ENCODE peak calls at places on chromosomes 12 and 14, in four cellular contexts. One of them, this sample, is unnamed.

GRCh38 chr12:114623737-114624136 is 60.2 kb downstream of the TBX3 start:
- DNase-seq in DND-41: no peak
- DNase-seq in pancreas: no peak
- DNase-seq in mammary epithelial cell: no peak
- DNase-seq in this sample: no peak

GRCh38 chr14:54653764-54654469 is 87.0 kb downstream of the SAMD4A start:
- DNase-seq in mammary epithelial cell: peak; percentile 55
- DNase-seq in pancreas: no peak
- DNase-seq in DND-41: no peak
- DNase-seq in this sample: peak; percentile 43

GRCh38 chr14:95685978-95686922 is at the start of gene TCL1B:
- DNase-seq in pancreas: no peak
- DNase-seq in DND-41: no peak
- DNase-seq in mammary epithelial cell: no peak
- DNase-seq in this sample: no peak

GRCh38 chr14:40630471-40630870 is 976.2 kb upstream of the LRFN5 start:
- DNase-seq in mammary epithelial cell: no peak
- DNase-seq in DND-41: no peak
- DNase-seq in pancreas: no peak
- DNase-seq in this sample: no peak

GRCh38 chr12:3295648-3296408 is 195.2 kb upstream of the PRMT8 start:
- DNase-seq in mammary epithelial cell: no peak
- DNase-seq in DND-41: no peak
- DNase-seq in pancreas: no peak
- DNase-seq in this sample: peak; percentile 49

GRCh38 chr14:39232554-39233415 is 930 bp upstream of the MIA2 start:
- DNase-seq in pancreas: no peak
- DNase-seq in mammary epithelial cell: peak; percentile 43
- DNase-seq in DND-41: no peak
- DNase-seq in this sample: no peak

GRCh38 chr14:92472860-92473259 is 40.7 kb upstream of the RIN3 start:
- DNase-seq in DND-41: no peak
- DNase-seq in mammary epithelial cell: peak; percentile 53
- DNase-seq in pancreas: no peak
- DNase-seq in this sample: no peak

GRCh38 chr12:131260251-131260905 is 306.7 kb downstream of the ADGRD1 start:
- DNase-seq in pancreas: no peak
- DNase-seq in mammary epithelial cell: no peak
- DNase-seq in DND-41: no peak
- DNase-seq in this sample: no peak

GRCh38 chr12:19410639-19411184 is 28.6 kb upstream of the AEBP2 start:
- DNase-seq in DND-41: no peak
- DNase-seq in mammary epithelial cell: no peak
- DNase-seq in pancreas: no peak
- DNase-seq in this sample: no peak

GRCh38 chr14:89000007-89000942 is 175.8 kb downstream of the TTC8 start:
- DNase-seq in DND-41: peak; percentile 39
- DNase-seq in pancreas: peak; percentile 27
- DNase-seq in mammary epithelial cell: peak; percentile 93
- DNase-seq in this sample: no peak

GRCh38 chr14:68248481-68249255 is 429.1 kb downstream of the RAD51B start:
- DNase-seq in mammary epithelial cell: peak; percentile 35
- DNase-seq in DND-41: peak; percentile 23
- DNase-seq in pancreas: peak; percentile 40
- DNase-seq in this sample: peak; percentile 69

GRCh38 chr12:58378038-58378437 is 436.7 kb downstream of the ATP23 start:
- DNase-seq in DND-41: no peak
- DNase-seq in pancreas: no peak
- DNase-seq in mammary epithelial cell: no peak
- DNase-seq in this sample: no peak

GRCh38 chr12:13701502-13701901 is 279.9 kb downstream of the GRIN2B start:
- DNase-seq in mammary epithelial cell: no peak
- DNase-seq in DND-41: no peak
- DNase-seq in pancreas: no peak
- DNase-seq in this sample: no peak

GRCh38 chr12:43789941-43790340 is 16.2 kb downstream of the TWF1 start:
- DNase-seq in pancreas: no peak
- DNase-seq in mammary epithelial cell: no peak
- DNase-seq in DND-41: no peak
- DNase-seq in this sample: no peak

GRCh38 chr14:37202812-37203211 is 5.1 kb downstream of the MIPOL1 start:
- DNase-seq in DND-41: no peak
- DNase-seq in pancreas: no peak
- DNase-seq in mammary epithelial cell: peak; percentile 27
- DNase-seq in this sample: no peak

GRCh38 chr12:76927170-76927784 is 48.5 kb upstream of the CSRP2 start:
- DNase-seq in DND-41: peak; percentile 46
- DNase-seq in mammary epithelial cell: peak; percentile 25
- DNase-seq in pancreas: no peak
- DNase-seq in this sample: no peak

GRCh38 chr12:127108360-127109215 is 1158.4 kb upstream of the TMEM132C start:
- DNase-seq in mammary epithelial cell: peak; percentile 60
- DNase-seq in pancreas: peak; percentile 24
- DNase-seq in DND-41: peak; percentile 49
- DNase-seq in this sample: peak; percentile 38

GRCh38 chr12:123951467-123951866 is 21.2 kb downstream of the CCDC92 start:
- DNase-seq in DND-41: no peak
- DNase-seq in pancreas: no peak
- DNase-seq in mammary epithelial cell: no peak
- DNase-seq in this sample: no peak

GRCh38 chr14:35897616-35898111 is 71.5 kb downstream of the BRMS1L start:
- DNase-seq in DND-41: peak; percentile 11
- DNase-seq in pancreas: no peak
- DNase-seq in mammary epithelial cell: no peak
- DNase-seq in this sample: no peak

GRCh38 chr14:38336298-38336697 is 80.4 kb upstream of the CLEC14A start:
- DNase-seq in pancreas: no peak
- DNase-seq in mammary epithelial cell: no peak
- DNase-seq in DND-41: no peak
- DNase-seq in this sample: no peak

GRCh38 chr14:30874120-30874998 is at the start of gene COCH:
- DNase-seq in pancreas: peak; percentile 18
- DNase-seq in mammary epithelial cell: no peak
- DNase-seq in DND-41: no peak
- DNase-seq in this sample: no peak

GRCh38 chr12:105986779-105987686 is 151.7 kb downstream of the NUAK1 start:
- DNase-seq in mammary epithelial cell: peak; percentile 61
- DNase-seq in pancreas: no peak
- DNase-seq in DND-41: no peak
- DNase-seq in this sample: no peak

GRCh38 chr12:57620936-57621496 is 9.8 kb downstream of the ARHGEF25 start:
- DNase-seq in mammary epithelial cell: no peak
- DNase-seq in DND-41: no peak
- DNase-seq in pancreas: no peak
- DNase-seq in this sample: no peak

GRCh38 chr12:124126950-124127349 is 153.9 kb downstream of the ZNF664 start:
- DNase-seq in mammary epithelial cell: no peak
- DNase-seq in DND-41: no peak
- DNase-seq in pancreas: no peak
- DNase-seq in this sample: no peak

GRCh38 chr12:85658236-85658635 is 178.0 kb downstream of the RASSF9 start:
- DNase-seq in mammary epithelial cell: no peak
- DNase-seq in pancreas: no peak
- DNase-seq in DND-41: no peak
- DNase-seq in this sample: no peak

GRCh38 chr12:103444983-103445382 is 50.8 kb downstream of the C12orf42 start:
- DNase-seq in mammary epithelial cell: no peak
- DNase-seq in DND-41: no peak
- DNase-seq in pancreas: no peak
- DNase-seq in this sample: no peak

GRCh38 chr14:52025310-52025709 is 36.0 kb downstream of the RTRAF start:
- DNase-seq in DND-41: no peak
- DNase-seq in pancreas: no peak
- DNase-seq in mammary epithelial cell: peak; percentile 69
- DNase-seq in this sample: no peak

GRCh38 chr14:103702497-103703432 is 12.5 kb downstream of the XRCC3 start:
- DNase-seq in mammary epithelial cell: no peak
- DNase-seq in pancreas: no peak
- DNase-seq in DND-41: no peak
- DNase-seq in this sample: no peak

GRCh38 chr12:304815-305214 is 42.2 kb upstream of the SLC6A13 start:
- DNase-seq in pancreas: no peak
- DNase-seq in DND-41: no peak
- DNase-seq in mammary epithelial cell: no peak
- DNase-seq in this sample: no peak

GRCh38 chr14:68523994-68524725 is 268.7 kb downstream of the ZFP36L1 start:
- DNase-seq in pancreas: no peak
- DNase-seq in mammary epithelial cell: no peak
- DNase-seq in DND-41: no peak
- DNase-seq in this sample: no peak

GRCh38 chr12:2640709-2641108 is 154.1 kb upstream of the FKBP4 start:
- DNase-seq in DND-41: no peak
- DNase-seq in pancreas: peak; percentile 26
- DNase-seq in mammary epithelial cell: peak; percentile 91
- DNase-seq in this sample: peak; percentile 83

DNA sequence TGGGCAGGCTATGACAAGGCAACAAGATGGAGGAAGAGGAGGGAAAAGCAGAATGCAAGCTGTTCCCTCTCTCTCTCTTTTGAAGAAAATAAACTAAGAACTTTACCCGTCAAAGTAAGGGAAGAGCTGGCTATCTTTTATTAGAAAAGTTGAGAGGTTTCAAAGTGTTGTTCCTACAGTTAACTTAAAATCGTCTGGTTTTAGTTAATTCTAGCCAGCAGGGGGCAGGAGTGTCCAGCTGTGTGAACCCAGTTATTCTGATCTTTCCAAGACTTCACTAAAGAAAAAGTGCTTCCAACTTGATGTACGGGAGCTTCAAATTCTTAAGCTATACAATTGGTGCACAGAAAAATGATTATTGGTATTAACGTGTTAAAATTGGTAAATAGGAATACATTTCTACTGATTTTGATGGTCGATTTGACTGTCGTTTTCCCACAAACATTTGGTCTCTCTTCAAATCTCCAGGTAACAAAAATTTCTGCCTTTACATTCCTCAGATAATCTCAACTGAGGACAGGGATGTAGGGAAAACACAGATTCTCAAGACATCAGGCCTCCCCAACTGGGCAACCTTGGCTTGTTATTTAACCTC is 28.4 kb upstream of the MON2 start:
- DNase-seq in mammary epithelial cell: peak; percentile 24
- DNase-seq in pancreas: peak; percentile 43
- DNase-seq in DND-41: peak; percentile 62
- DNase-seq in this sample: peak; percentile 32
- H3K27ac ChIP-seq in mammary epithelial cell: no peak overlapping the region
- H3K27ac ChIP-seq in pancreas: no peak overlapping the region
- H3K27ac ChIP-seq in DND-41: no peak overlapping the region
- H3K27ac ChIP-seq in this sample: no peak overlapping the region

GRCh38 chr12:67068204-67068731 is 200.9 kb upstream of the CAND1 start:
- DNase-seq in DND-41: peak; percentile 9
- DNase-seq in pancreas: no peak
- DNase-seq in mammary epithelial cell: peak; percentile 29
- DNase-seq in this sample: no peak
- H3K27me3 ChIP-seq in DND-41: peaks cover 55% of the 10 kb centered on the region
- H3K27me3 ChIP-seq in pancreas: no peaks in the 10 kb centered on the region
- H3K27me3 ChIP-seq in mammary epithelial cell: no peaks in the 10 kb centered on the region
- H3K27me3 ChIP-seq in this sample: no peaks in the 10 kb centered on the region

DNA sequence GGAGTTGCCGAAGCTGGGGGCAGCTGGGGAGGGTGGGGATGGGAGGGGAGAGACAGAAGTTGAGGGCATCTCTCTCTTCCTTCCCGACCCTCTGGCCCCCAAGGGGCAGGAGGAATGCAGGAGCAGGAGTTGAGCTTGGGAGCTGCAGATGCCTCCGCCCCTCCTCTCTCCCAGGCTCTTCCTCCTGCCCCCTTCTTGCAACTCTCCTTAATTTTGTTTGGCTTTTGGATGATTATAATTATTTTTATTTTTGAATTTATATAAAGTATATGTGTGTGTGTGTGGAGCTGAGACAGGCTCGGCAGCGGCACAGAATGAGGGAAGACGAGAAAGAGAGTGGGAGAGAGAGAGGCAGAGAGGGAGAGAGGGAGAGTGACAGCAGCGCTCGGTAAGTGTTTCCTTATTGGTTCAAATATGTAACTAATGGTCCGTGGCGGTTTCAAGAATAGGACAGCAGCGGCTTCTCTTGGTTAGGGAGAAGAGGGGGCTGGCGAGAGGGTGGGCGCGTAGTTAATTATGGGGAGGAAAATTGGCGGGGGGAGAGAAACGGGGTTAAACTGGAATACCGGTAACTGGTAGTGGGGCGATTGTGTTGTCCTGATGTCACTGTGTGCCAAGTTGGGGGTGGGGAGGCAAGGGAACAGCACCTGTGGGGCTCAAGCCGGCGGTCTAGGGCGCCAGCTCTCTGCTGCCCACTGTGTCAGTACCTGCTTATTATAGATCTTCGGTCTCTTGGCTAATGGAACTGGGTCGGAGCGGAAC is 8.4 kb downstream of the HOXC8 start:
- DNase-seq in mammary epithelial cell: peak; percentile 37
- DNase-seq in DND-41: no peak
- DNase-seq in pancreas: no peak
- DNase-seq in this sample: peak; percentile 80
- TF ChIP-seq CTCF in mammary epithelial cell: no peak
- TF ChIP-seq CTCF in DND-41: peak; percentile 16
- TF ChIP-seq CTCF in pancreas: no peak
- TF ChIP-seq CTCF in this sample: no peak

DNA sequence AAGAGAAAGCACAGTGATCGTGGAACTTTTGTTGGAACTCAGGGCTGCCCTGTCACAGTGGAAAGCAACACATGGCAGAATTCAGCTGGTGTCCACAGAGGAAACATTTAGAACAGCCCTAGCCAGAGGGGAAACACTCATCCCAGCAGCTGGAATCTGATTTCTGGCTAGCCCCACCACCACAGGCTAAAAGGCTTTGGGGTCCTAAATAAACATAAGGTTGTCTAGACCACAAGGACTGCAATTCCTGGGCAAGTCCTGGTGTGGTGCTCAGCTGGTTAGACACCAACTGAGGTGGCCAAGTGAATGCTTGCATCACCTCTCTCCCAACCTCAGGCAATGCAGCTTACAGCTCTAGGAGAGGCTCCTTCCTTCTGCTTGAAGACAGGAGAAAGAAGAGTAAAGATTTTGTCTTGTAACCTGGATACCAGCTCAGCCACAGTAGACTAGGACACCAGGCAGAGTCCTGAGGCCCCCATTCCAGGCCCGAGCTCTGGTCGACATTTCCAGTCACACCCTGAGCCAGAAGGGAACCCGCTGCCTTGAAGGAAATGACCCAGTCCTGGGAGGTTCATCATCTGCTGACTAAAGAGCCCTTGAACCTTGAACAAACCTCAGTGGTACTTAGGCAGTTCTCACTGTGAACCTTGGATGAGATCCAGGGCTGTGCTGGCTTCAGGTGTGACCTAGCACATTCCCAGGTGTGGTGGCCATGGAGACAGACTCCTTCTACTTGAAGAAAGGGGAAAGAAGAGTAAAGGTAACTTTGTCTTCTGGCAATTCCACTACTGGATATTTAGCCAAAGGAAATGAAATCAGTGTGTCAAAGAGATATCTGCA is 85.4 kb upstream of the PLXNC1 start:
- DNase-seq in pancreas: peak; percentile 28
- DNase-seq in DND-41: no peak
- DNase-seq in mammary epithelial cell: no peak
- DNase-seq in this sample: no peak
- H3K27ac ChIP-seq in pancreas: no peak overlapping the region
- H3K27ac ChIP-seq in DND-41: no peak overlapping the region
- H3K27ac ChIP-seq in mammary epithelial cell: no peak overlapping the region
- H3K27ac ChIP-seq in this sample: no peak overlapping the region

GRCh38 chr12:96233168-96233567 is 39.0 kb downstream of the ELK3 start:
- DNase-seq in DND-41: no peak
- DNase-seq in mammary epithelial cell: no peak
- DNase-seq in pancreas: no peak
- DNase-seq in this sample: peak; percentile 80
- H3K27me3 ChIP-seq in DND-41: no peaks in the 10 kb centered on the region
- H3K27me3 ChIP-seq in mammary epithelial cell: no peaks in the 10 kb centered on the region
- H3K27me3 ChIP-seq in pancreas: no peaks in the 10 kb centered on the region
- H3K27me3 ChIP-seq in this sample: no peaks in the 10 kb centered on the region

GRCh38 chr12:5439333-5439732 is 7.4 kb downstream of the NTF3 start:
- DNase-seq in mammary epithelial cell: no peak
- DNase-seq in pancreas: no peak
- DNase-seq in DND-41: no peak
- DNase-seq in this sample: no peak
- TF ChIP-seq CTCF in mammary epithelial cell: no peak
- TF ChIP-seq CTCF in pancreas: no peak
- TF ChIP-seq CTCF in DND-41: no peak
- TF ChIP-seq CTCF in this sample: no peak

This sample was measured in tibial artery.